ENCODE peak calls at places on chromosomes 4 and X, in four cellular contexts. N is brain microvascular endothelial cell, Z is heart left ventricle, I is ascending aorta. B is an unnamed sample.

GRCh38 chrX:57641338-57641737 is 38.7 kb downstream of the NLRP2B start:
- DNase-seq in Z (no peak), N (no peak), I (no peak), B (no peak)

GRCh38 chrX:144681501-144681900 is 565.8 kb upstream of the SPANXN1 start:
- DNase-seq in Z (no peak), I (no peak), N (peak), B (no peak)

GRCh38 chr4:26083987-26084386 is 170.0 kb downstream of the SMIM20 start:
- DNase-seq in Z (no peak), N (peak), I (no peak), B (peak)

GRCh38 chrX:42399632-42400024 is 378.3 kb downstream of the PPP1R2C start:
- DNase-seq in N (no peak), Z (no peak), I (no peak), B (no peak)

GRCh38 chr4:91963489-91963888 is 340.3 kb upstream of the GRID2 start:
- DNase-seq in I (no peak), N (no peak), Z (no peak), B (peak)

GRCh38 chr4:80876810-80877209 is 153.7 kb upstream of the BMP3 start:
- DNase-seq in N (no peak), I (no peak), Z (no peak), B (no peak)

GRCh38 chrX:119573840-119574393 is 446 bp upstream of the UBE2A start:
- DNase-seq in I (no peak), N (peak), Z (peak), B (no peak)

GRCh38 chr4:17493629-17494028 is 18.3 kb downstream of the QDPR start:
- DNase-seq in N (no peak), I (no peak), Z (no peak), B (no peak)

GRCh38 chrX:77440310-77440709 is 6.9 kb upstream of the FGF16 start:
- DNase-seq in I (no peak), Z (no peak), N (no peak), B (peak)

GRCh38 chr4:176791591-176792347 is 953 bp downstream of the VEGFC start:
- DNase-seq in Z (peak), I (no peak), N (no peak), B (no peak)

GRCh38 chr4:94365304-94365703 is 22.7 kb upstream of the HPGDS start:
- DNase-seq in Z (no peak), N (no peak), I (no peak), B (no peak)

GRCh38 chr4:103719320-103720204 is at the start of gene TACR3:
- DNase-seq in I (no peak), N (no peak), Z (peak), B (no peak)

GRCh38 chrX:24081661-24082154 is 27.0 kb downstream of the EIF2S3 start:
- DNase-seq in Z (peak), I (no peak), N (peak), B (peak)

GRCh38 chr4:575281-576141 is 584 bp downstream of the TMEM271 start:
- DNase-seq in N (peak), I (no peak), Z (no peak), B (peak)

GRCh38 chr4:2595436-2595835 is 59.0 kb downstream of the FAM193A start:
- DNase-seq in Z (no peak), N (no peak), I (no peak), B (no peak)

GRCh38 chr4:899556-899906 is 32.6 kb downstream of the GAK start:
- DNase-seq in I (no peak), Z (no peak), N (no peak), B (no peak)

GRCh38 chrX:55039471-55039870 is 8.7 kb upstream of the ALAS2 start:
- DNase-seq in I (no peak), Z (no peak), N (peak), B (no peak)

GRCh38 chr4:140296871-140297570 is 76.4 kb upstream of the SCOC start:
- DNase-seq in I (no peak), N (no peak), Z (no peak), B (no peak)

GRCh38 chr4:6752486-6752829 is 30.1 kb upstream of the KIAA0232 start:
- DNase-seq in N (no peak), I (no peak), Z (no peak), B (no peak)

GRCh38 chrX:115690554-115691216 is 129.7 kb downstream of the PLS3 start:
- DNase-seq in N (peak), Z (peak), I (no peak), B (peak)

GRCh38 chr4:47531241-47531953 is 46.3 kb downstream of the ATP10D start:
- DNase-seq in N (peak), Z (peak), I (peak), B (peak)

GRCh38 chr4:102392033-102392744 is 46.9 kb upstream of the SLC39A8 start:
- DNase-seq in I (no peak), Z (no peak), N (no peak), B (no peak)

GRCh38 chr4:149605601-149606378 is 209.9 kb downstream of the IQCM start:
- DNase-seq in N (peak), Z (no peak), I (no peak), B (no peak)

GRCh38 chr4:5750052-5750950 is 39.3 kb downstream of the EVC start:
- DNase-seq in N (peak), I (no peak), Z (no peak), B (no peak)

GRCh38 chrX:115606861-115607260 is 45.9 kb downstream of the PLS3 start:
- DNase-seq in N (no peak), I (no peak), Z (no peak), B (no peak)

GRCh38 chr4:5980436-5981155 is 37.6 kb downstream of the C4orf50 start:
- DNase-seq in I (no peak), Z (no peak), N (no peak), B (no peak)

GRCh38 chr4:39308576-39308975 is 57.6 kb downstream of the RFC1 start:
- DNase-seq in N (no peak), Z (peak), I (no peak), B (no peak)

GRCh38 chr4:1207603-1208265 is 35.4 kb upstream of the SPON2 start:
- DNase-seq in I (no peak), Z (peak), N (no peak), B (no peak)

GRCh38 chr4:79597266-79597665 is 189.2 kb upstream of the GK2 start:
- DNase-seq in I (no peak), Z (no peak), N (peak), B (peak)

GRCh38 chr4:78638324-78639172 is 87.0 kb downstream of the ANXA3 start:
- DNase-seq in Z (no peak), N (no peak), I (no peak), B (no peak)

GRCh38 chrX:13938053-13938765 is 91.5 kb downstream of the GEMIN8 start:
- DNase-seq in Z (no peak), I (no peak), N (no peak), B (no peak)

GRCh38 chr4:106315968-106316772 is at the start of the genes AIMP1 and TBCK:
- DNase-seq in Z (peak), I (peak), N (peak), B (peak)

GRCh38 chrX:122565952-122566351 is 618.1 kb upstream of the GRIA3 start:
- DNase-seq in N (peak), Z (no peak), I (no peak), B (peak)

GRCh38 chrX:128759177-128759576 is 707.0 kb upstream of the ACTRT1 start:
- DNase-seq in N (no peak), I (no peak), Z (no peak), B (no peak)

GRCh38 chr4:83964996-83965541 is 429.2 kb downstream of the GPAT3 start:
- DNase-seq in I (no peak), Z (no peak), N (peak), B (no peak)

GRCh38 chr4:121146530-121146929 is 17.6 kb downstream of the TNIP3 start:
- DNase-seq in I (no peak), Z (no peak), N (no peak), B (peak)

GRCh38 chr4:78532046-78532445 is 19.5 kb upstream of the ANXA3 start:
- DNase-seq in N (no peak), I (no peak), Z (no peak), B (no peak)

GRCh38 chr4:47031713-47032404 is 492 bp downstream of the GABRB1 start:
- DNase-seq in N (no peak), Z (no peak), I (no peak), B (no peak)

GRCh38 chr4:151538963-151539362 is 130.0 kb downstream of the FHIP1A start:
- DNase-seq in N (no peak), Z (no peak), I (no peak), B (no peak)

GRCh38 chr4:38366451-38366850 is 297.5 kb upstream of the KLF3 start:
- DNase-seq in N (peak), Z (peak), I (no peak), B (peak)

GRCh38 chr4:183154701-183155391 is 55.8 kb downstream of the WWC2 start:
- DNase-seq in N (no peak), I (no peak), Z (no peak), B (no peak)
- H3K4me3 ChIP-seq in N (no peak), I (no peak), Z (no peak), B (no peak)

GRCh38 chrX:46755656-46756055 is 3.3 kb downstream of the SLC9A7 start:
- DNase-seq in I (no peak), N (no peak), Z (no peak), B (no peak)
- H3K4me3 ChIP-seq in I (no peak), N (no peak), Z (no peak), B (no peak)

DNA sequence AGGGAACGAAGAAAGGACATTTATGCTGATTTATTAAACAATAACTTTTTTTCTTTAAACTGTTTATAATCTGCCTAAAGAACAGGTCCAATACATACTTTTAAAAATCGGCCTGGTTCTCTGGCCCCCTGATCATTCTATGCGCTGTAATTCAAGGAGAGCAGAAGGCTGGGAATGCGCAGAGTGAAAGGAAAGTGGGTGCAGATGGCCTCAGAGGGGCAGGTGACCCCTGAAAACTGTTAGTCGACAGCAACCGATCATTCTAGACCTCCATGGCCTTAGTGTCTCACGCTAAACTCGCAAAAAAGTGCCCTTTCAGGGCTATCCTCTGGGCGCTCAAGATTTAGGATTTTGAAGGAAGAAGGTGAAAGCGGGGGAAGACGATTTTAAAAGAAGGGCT is 2.2 kb downstream of the PDE5A start:
- DNase-seq in I (no peak), N (no peak), Z (no peak), B (no peak)
- H3K4me3 ChIP-seq in I (peak), N (peak), Z (peak), B (peak)

GRCh38 chr4:145734051-145734450 is 54.1 kb downstream of the C4orf51 start:
- DNase-seq in N (peak), I (no peak), Z (no peak), B (no peak)
- H3K4me3 ChIP-seq in N (no peak), I (no peak), Z (no peak), B (no peak)

DNA sequence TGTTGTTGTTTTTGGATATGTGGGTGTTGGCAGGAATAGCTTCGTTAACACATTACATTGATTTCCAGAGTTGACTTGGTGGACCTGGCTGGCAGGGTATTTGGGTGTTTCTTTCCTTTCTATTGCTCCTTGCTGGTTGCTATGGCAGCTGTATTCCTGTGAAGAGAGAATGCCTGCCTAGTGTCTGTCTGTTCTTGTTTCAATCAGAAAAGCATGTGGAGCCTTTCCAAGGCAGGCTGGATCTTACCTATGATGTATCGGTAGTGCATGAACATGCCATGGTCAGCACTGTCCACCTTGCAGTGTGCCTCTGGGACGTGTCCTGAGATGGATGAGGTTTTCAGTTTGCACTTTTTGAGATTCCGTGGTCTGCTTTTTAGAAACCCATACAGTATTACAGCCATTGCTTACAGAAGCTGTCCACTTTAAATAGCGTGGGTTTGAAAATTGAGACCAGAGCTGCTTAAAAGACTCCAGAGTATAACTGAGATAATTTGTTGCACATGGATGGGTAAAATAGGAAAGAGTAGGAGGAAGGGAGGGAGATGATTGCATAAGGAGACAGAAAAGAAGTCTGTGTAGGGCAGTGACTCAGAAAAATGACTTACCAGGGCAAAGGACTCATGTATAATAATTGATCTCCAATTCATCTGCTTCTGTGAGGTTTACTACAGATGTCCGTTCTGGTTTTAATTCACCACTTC is 20.0 kb upstream of the AADAT start:
- DNase-seq in N (no peak), I (no peak), Z (no peak), B (no peak)
- H3K4me3 ChIP-seq in N (no peak), I (no peak), Z (no peak), B (no peak)

GRCh38 chr4:185566972-185567749 is 31.9 kb upstream of the PDLIM3 start:
- DNase-seq in N (peak), I (no peak), Z (peak), B (peak)
- H3K4me3 ChIP-seq in N (no peak), I (no peak), Z (no peak), B (no peak)

GRCh38 chrX:37846141-37846540 is 1.2 kb downstream of the DYNLT3 start:
- DNase-seq in I (no peak), Z (no peak), N (no peak), B (peak)
- H3K4me3 ChIP-seq in I (peak), Z (no peak), N (peak), B (peak)

DNA sequence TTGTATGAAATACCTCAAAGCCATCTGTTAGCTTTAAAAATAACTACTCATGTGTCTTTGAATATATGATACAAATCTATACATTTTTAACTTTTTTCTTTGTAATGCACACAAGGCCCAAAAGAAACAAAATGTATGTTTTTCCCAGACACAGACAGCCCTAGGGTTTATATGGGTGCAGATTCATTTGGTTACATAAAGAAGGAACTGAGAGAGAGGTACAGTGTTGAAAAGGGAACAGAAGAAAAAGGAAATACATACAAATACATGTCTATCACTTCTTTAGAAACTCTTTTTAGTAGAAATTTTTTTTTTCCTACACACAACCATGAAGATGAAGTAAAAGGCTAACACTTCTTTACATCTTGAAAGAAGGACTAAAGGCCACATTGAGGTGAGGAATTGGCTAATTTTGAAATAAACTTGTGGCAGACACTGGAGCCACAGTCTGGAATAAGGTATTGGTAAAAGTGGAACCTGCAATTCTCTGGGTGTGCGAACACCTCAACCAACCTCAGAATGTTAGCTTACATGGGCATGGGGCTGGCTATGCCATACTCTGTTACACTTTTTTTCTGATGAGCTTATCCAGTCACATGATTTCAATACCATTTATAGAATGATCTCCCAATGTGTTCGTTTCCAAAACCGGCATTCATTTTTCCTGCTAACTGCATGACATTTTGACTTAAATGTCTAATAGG is 67.9 kb downstream of the FAM47C start:
- DNase-seq in I (no peak), Z (no peak), N (no peak), B (no peak)
- H3K4me3 ChIP-seq in I (no peak), Z (no peak), N (no peak), B (no peak)

GRCh38 chr4:87235020-87235671 is 14.7 kb upstream of the KLHL8 start:
- DNase-seq in N (peak), Z (no peak), I (no peak), B (no peak)
- H3K4me3 ChIP-seq in N (no peak), Z (peak), I (peak), B (peak)